ENCODE peak calls at places on chromosomes 2 and 18, in four cellular contexts. I, H, W and N are unnamed samples.

GRCh38 chr2:105393373-105394055 is 5.3 kb downstream of the FHL2 start:
- DNase-seq in W (peak), H (no peak), I (no peak), N (no peak)

GRCh38 chr18:47800756-47801155 is 129.7 kb downstream of the SMAD2 start:
- DNase-seq in H (no peak), W (no peak), I (no peak), N (no peak)

GRCh38 chr2:172373761-172374160 is 53.6 kb upstream of the ITGA6 start:
- DNase-seq in H (no peak), W (no peak), I (no peak), N (no peak)

GRCh38 chr2:233976690-233977294 is 59.6 kb downstream of the TRPM8 start:
- DNase-seq in W (no peak), H (peak), I (no peak), N (peak)

GRCh38 chr2:71748227-71748626 is 294.9 kb downstream of the DYSF start:
- DNase-seq in H (peak), W (no peak), I (no peak), N (no peak)

GRCh38 chr2:218570850-218571249 is 2.2 kb downstream of the CNOT9 start:
- DNase-seq in W (no peak), H (peak), I (no peak), N (no peak)

GRCh38 chr18:34729264-34729663 is 19.2 kb downstream of the DTNA start:
- DNase-seq in H (peak), W (peak), I (no peak), N (peak)

GRCh38 chr2:164205347-164205746 is 415.9 kb downstream of the GRB14 start:
- DNase-seq in I (no peak), H (peak), W (no peak), N (no peak)

GRCh38 chr2:10183146-10183675 is 60.7 kb downstream of the RRM2 start:
- DNase-seq in H (no peak), W (no peak), I (no peak), N (no peak)

GRCh38 chr2:17876590-17876989 is 1.9 kb upstream of the KCNS3 start:
- DNase-seq in I (no peak), W (no peak), H (no peak), N (no peak)

GRCh38 chr18:48766487-48766886 is 184.3 kb downstream of the SMAD7 start:
- DNase-seq in H (no peak), I (no peak), W (no peak), N (no peak)

GRCh38 chr2:45134726-45135125 is 125.5 kb upstream of the SIX2 start:
- DNase-seq in I (no peak), W (no peak), H (peak), N (peak)

GRCh38 chr18:48786621-48787522 is 163.9 kb downstream of the SMAD7 start:
- DNase-seq in H (no peak), I (no peak), W (no peak), N (no peak)

GRCh38 chr2:160952462-160952861 is 207.8 kb upstream of the TANK start:
- DNase-seq in I (no peak), H (peak), W (peak), N (no peak)

GRCh38 chr2:10661846-10662245 is 27.9 kb downstream of the NOL10 start:
- DNase-seq in I (no peak), W (no peak), H (no peak), N (no peak)

GRCh38 chr2:188512456-188512855 is 220.8 kb downstream of the GULP1 start:
- DNase-seq in I (no peak), W (no peak), H (peak), N (peak)

GRCh38 chr2:238925281-238925680 is 77.4 kb downstream of the TWIST2 start:
- DNase-seq in I (no peak), W (no peak), H (no peak), N (no peak)

GRCh38 chr2:112805542-112805941 is 21.2 kb upstream of the IL1A start:
- DNase-seq in W (no peak), H (no peak), I (no peak), N (no peak)

GRCh38 chr2:164793531-164793930 is 48.1 kb downstream of the COBLL1 start:
- DNase-seq in H (no peak), I (no peak), W (no peak), N (no peak)

GRCh38 chr18:13501896-13502295 is 224.5 kb downstream of the FAM210A start:
- DNase-seq in H (peak), W (no peak), I (peak), N (peak)

GRCh38 chr2:75287624-75288313 is 88.4 kb upstream of the TACR1 start:
- DNase-seq in H (peak), W (no peak), I (no peak), N (no peak)

GRCh38 chr2:239953418-239954061 is 71.6 kb downstream of the NDUFA10 start:
- DNase-seq in I (no peak), H (no peak), W (peak), N (no peak)

GRCh38 chr2:84908948-84909713 is 3.7 kb downstream of the TMSB10 start:
- DNase-seq in H (no peak), W (peak), I (no peak), N (no peak)